ENCODE peak calls at places on chromosomes 5 and 9, in ten cellular contexts. One of them, this sample, is unnamed.

GRCh38 chr5:68405026-68405684 is 189.6 kb downstream of the PIK3R1 start:
- DNase-seq in HepG2: no peak
- DNase-seq in endodermal cell: no peak
- DNase-seq in CD4-positive, alpha-beta T cell: no peak
- DNase-seq in H9: no peak
- DNase-seq in right atrium auricular region: no peak
- DNase-seq in astrocyte: no peak
- DNase-seq in nephron progenitor cell: no peak
- DNase-seq in progenitor cell of endocrine pancreas: no peak
- DNase-seq in OCI-LY7: no peak
- DNase-seq in this sample: no peak

GRCh38 chr9:123955637-123956036 is 25.7 kb upstream of the DENND1A start:
- DNase-seq in progenitor cell of endocrine pancreas: no peak
- DNase-seq in OCI-LY7: no peak
- DNase-seq in astrocyte: no peak
- DNase-seq in right atrium auricular region: no peak
- DNase-seq in CD4-positive, alpha-beta T cell: no peak
- DNase-seq in nephron progenitor cell: no peak
- DNase-seq in HepG2: no peak
- DNase-seq in endodermal cell: no peak
- DNase-seq in H9: no peak
- DNase-seq in this sample: no peak

GRCh38 chr5:31757813-31758212 is 118.9 kb downstream of the PDZD2 start:
- DNase-seq in HepG2: no peak
- DNase-seq in H9: no peak
- DNase-seq in nephron progenitor cell: peak; percentile 29
- DNase-seq in OCI-LY7: no peak
- DNase-seq in right atrium auricular region: no peak
- DNase-seq in endodermal cell: no peak
- DNase-seq in CD4-positive, alpha-beta T cell: no peak
- DNase-seq in progenitor cell of endocrine pancreas: no peak
- DNase-seq in astrocyte: no peak
- DNase-seq in this sample: no peak

GRCh38 chr5:150511641-150512367 is 3.9 kb downstream of the NDST1 start:
- DNase-seq in astrocyte: peak; percentile 77
- DNase-seq in OCI-LY7: no peak
- DNase-seq in CD4-positive, alpha-beta T cell: no peak
- DNase-seq in progenitor cell of endocrine pancreas: no peak
- DNase-seq in nephron progenitor cell: peak; percentile 43
- DNase-seq in H9: no peak
- DNase-seq in endodermal cell: peak; percentile 84
- DNase-seq in right atrium auricular region: no peak
- DNase-seq in HepG2: no peak
- DNase-seq in this sample: no peak

GRCh38 chr9:18189876-18190670 is 283.9 kb upstream of the ADAMTSL1 start:
- DNase-seq in H9: no peak
- DNase-seq in astrocyte: no peak
- DNase-seq in nephron progenitor cell: no peak
- DNase-seq in progenitor cell of endocrine pancreas: no peak
- DNase-seq in HepG2: no peak
- DNase-seq in endodermal cell: no peak
- DNase-seq in OCI-LY7: no peak
- DNase-seq in right atrium auricular region: no peak
- DNase-seq in CD4-positive, alpha-beta T cell: no peak
- DNase-seq in this sample: no peak

GRCh38 chr9:97425336-97425991 is 13.6 kb downstream of the TDRD7 start:
- DNase-seq in right atrium auricular region: no peak
- DNase-seq in astrocyte: no peak
- DNase-seq in HepG2: no peak
- DNase-seq in nephron progenitor cell: no peak
- DNase-seq in endodermal cell: no peak
- DNase-seq in progenitor cell of endocrine pancreas: no peak
- DNase-seq in CD4-positive, alpha-beta T cell: no peak
- DNase-seq in OCI-LY7: no peak
- DNase-seq in H9: no peak
- DNase-seq in this sample: no peak

GRCh38 chr5:107215581-107215980 is 455.2 kb downstream of the EFNA5 start:
- DNase-seq in astrocyte: no peak
- DNase-seq in endodermal cell: no peak
- DNase-seq in CD4-positive, alpha-beta T cell: no peak
- DNase-seq in progenitor cell of endocrine pancreas: no peak
- DNase-seq in nephron progenitor cell: no peak
- DNase-seq in H9: no peak
- DNase-seq in right atrium auricular region: no peak
- DNase-seq in HepG2: no peak
- DNase-seq in OCI-LY7: no peak
- DNase-seq in this sample: no peak

GRCh38 chr9:134338394-134339182 is 12.3 kb downstream of the RXRA start:
- DNase-seq in CD4-positive, alpha-beta T cell: no peak
- DNase-seq in HepG2: no peak
- DNase-seq in H9: no peak
- DNase-seq in progenitor cell of endocrine pancreas: no peak
- DNase-seq in OCI-LY7: no peak
- DNase-seq in endodermal cell: no peak
- DNase-seq in astrocyte: no peak
- DNase-seq in right atrium auricular region: no peak
- DNase-seq in nephron progenitor cell: peak; percentile 49
- DNase-seq in this sample: no peak

GRCh38 chr9:128026255-128027165 is 40.6 kb downstream of the NAIF1 start:
- DNase-seq in endodermal cell: no peak
- DNase-seq in H9: no peak
- DNase-seq in right atrium auricular region: no peak
- DNase-seq in progenitor cell of endocrine pancreas: no peak
- DNase-seq in OCI-LY7: peak; percentile 92
- DNase-seq in HepG2: no peak
- DNase-seq in nephron progenitor cell: peak; percentile 13
- DNase-seq in CD4-positive, alpha-beta T cell: peak; percentile 84
- DNase-seq in astrocyte: no peak
- DNase-seq in this sample: no peak

GRCh38 chr5:142313693-142314092 is 11.1 kb downstream of the SPRY4 start:
- DNase-seq in nephron progenitor cell: no peak
- DNase-seq in HepG2: no peak
- DNase-seq in right atrium auricular region: no peak
- DNase-seq in endodermal cell: no peak
- DNase-seq in astrocyte: no peak
- DNase-seq in CD4-positive, alpha-beta T cell: no peak
- DNase-seq in progenitor cell of endocrine pancreas: no peak
- DNase-seq in H9: no peak
- DNase-seq in OCI-LY7: no peak
- DNase-seq in this sample: no peak

GRCh38 chr5:72956324-72957140 is 691 bp downstream of the FCHO2 start:
- DNase-seq in right atrium auricular region: no peak
- DNase-seq in nephron progenitor cell: peak; percentile 69
- DNase-seq in endodermal cell: peak; percentile 76
- DNase-seq in H9: peak; percentile 39
- DNase-seq in astrocyte: peak; percentile 62
- DNase-seq in OCI-LY7: peak; percentile 56
- DNase-seq in progenitor cell of endocrine pancreas: peak; percentile 38
- DNase-seq in HepG2: peak; percentile 29
- DNase-seq in CD4-positive, alpha-beta T cell: no peak
- DNase-seq in this sample: peak; percentile 55

GRCh38 chr5:74035521-74035937 is 409.5 kb downstream of the ARHGEF28 start:
- DNase-seq in H9: peak; percentile 46
- DNase-seq in astrocyte: peak; percentile 70
- DNase-seq in nephron progenitor cell: peak; percentile 17
- DNase-seq in CD4-positive, alpha-beta T cell: no peak
- DNase-seq in endodermal cell: peak; percentile 72
- DNase-seq in HepG2: peak; percentile 49
- DNase-seq in OCI-LY7: peak; percentile 35
- DNase-seq in progenitor cell of endocrine pancreas: no peak
- DNase-seq in right atrium auricular region: no peak
- DNase-seq in this sample: no peak

DNA sequence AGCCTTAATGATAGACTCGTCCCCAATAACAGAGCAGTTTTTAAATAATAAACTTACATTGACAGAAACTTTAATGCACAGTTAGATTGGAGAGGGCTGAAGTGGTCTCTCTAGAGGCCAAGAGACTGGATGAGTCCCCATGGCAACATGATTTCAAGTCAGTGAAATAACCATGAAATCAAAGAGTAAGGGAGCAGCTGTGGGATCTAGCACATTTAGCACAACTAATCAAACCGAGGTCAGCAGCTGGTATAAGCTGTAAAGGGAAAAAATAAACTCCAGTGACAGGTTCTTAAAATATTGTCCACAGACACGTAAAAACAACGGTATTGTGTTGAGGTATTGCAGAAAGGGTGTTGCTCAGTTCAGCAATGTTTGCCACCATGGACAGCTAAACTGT is 916.6 kb downstream of the DNAH5 start:
- DNase-seq in H9: no peak
- DNase-seq in astrocyte: no peak
- DNase-seq in HepG2: no peak
- DNase-seq in progenitor cell of endocrine pancreas: no peak
- DNase-seq in CD4-positive, alpha-beta T cell: no peak
- DNase-seq in right atrium auricular region: no peak
- DNase-seq in nephron progenitor cell: no peak
- DNase-seq in OCI-LY7: no peak
- DNase-seq in endodermal cell: no peak
- DNase-seq in this sample: no peak
- TF ChIP-seq CTCF in H9: no peak
- TF ChIP-seq CTCF in astrocyte: no peak
- TF ChIP-seq CTCF in HepG2: no peak
- TF ChIP-seq CTCF in progenitor cell of endocrine pancreas: no peak
- TF ChIP-seq CTCF in CD4-positive, alpha-beta T cell: no peak
- TF ChIP-seq CTCF in right atrium auricular region: no peak
- TF ChIP-seq CTCF in nephron progenitor cell: no peak
- TF ChIP-seq CTCF in OCI-LY7: no peak
- TF ChIP-seq CTCF in endodermal cell: no peak
- TF ChIP-seq CTCF in this sample: no peak

DNA sequence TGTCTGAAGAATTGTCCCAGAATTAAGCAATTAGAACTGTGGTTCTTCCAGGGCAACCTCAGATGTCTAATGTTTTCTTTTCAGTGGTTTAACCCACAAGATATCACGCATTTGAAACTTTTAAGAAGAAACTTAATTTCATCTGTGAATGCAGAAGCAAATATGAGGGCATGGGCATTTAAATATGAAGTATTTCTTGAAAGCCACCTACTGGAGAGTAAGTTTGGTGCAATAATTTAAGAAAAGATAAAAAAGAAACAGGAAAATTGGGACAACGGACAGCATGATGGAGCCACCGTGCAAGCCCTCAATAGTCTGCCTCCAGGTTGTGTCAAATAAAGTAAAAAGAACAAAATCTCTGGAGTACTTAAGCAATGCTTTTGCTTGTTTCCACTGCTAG is 1.2 kb upstream of the CAPSL start:
- DNase-seq in astrocyte: no peak
- DNase-seq in progenitor cell of endocrine pancreas: no peak
- DNase-seq in HepG2: no peak
- DNase-seq in right atrium auricular region: no peak
- DNase-seq in CD4-positive, alpha-beta T cell: no peak
- DNase-seq in OCI-LY7: no peak
- DNase-seq in endodermal cell: no peak
- DNase-seq in H9: no peak
- DNase-seq in nephron progenitor cell: no peak
- DNase-seq in this sample: no peak
- TF ChIP-seq CTCF in astrocyte: peak; percentile 11
- TF ChIP-seq CTCF in progenitor cell of endocrine pancreas: peak; percentile 27
- TF ChIP-seq CTCF in HepG2: no peak
- TF ChIP-seq CTCF in right atrium auricular region: no peak
- TF ChIP-seq CTCF in CD4-positive, alpha-beta T cell: no peak
- TF ChIP-seq CTCF in OCI-LY7: peak; percentile 61
- TF ChIP-seq CTCF in endodermal cell: peak; percentile 18
- TF ChIP-seq CTCF in H9: peak; percentile 21
- TF ChIP-seq CTCF in nephron progenitor cell: no peak
- TF ChIP-seq CTCF in this sample: peak; percentile 49

GRCh38 chr9:109411069-109411761 is 86.9 kb downstream of the PTPN3 start:
- DNase-seq in nephron progenitor cell: no peak
- DNase-seq in endodermal cell: no peak
- DNase-seq in OCI-LY7: no peak
- DNase-seq in H9: no peak
- DNase-seq in astrocyte: no peak
- DNase-seq in progenitor cell of endocrine pancreas: no peak
- DNase-seq in CD4-positive, alpha-beta T cell: no peak
- DNase-seq in right atrium auricular region: no peak
- DNase-seq in HepG2: no peak
- DNase-seq in this sample: no peak

GRCh38 chr9:109411818-109412352 is 86.2 kb downstream of the PTPN3 start:
- DNase-seq in nephron progenitor cell: no peak
- DNase-seq in H9: no peak
- DNase-seq in right atrium auricular region: no peak
- DNase-seq in endodermal cell: peak; percentile 75
- DNase-seq in astrocyte: peak; percentile 27
- DNase-seq in OCI-LY7: peak; percentile 51
- DNase-seq in HepG2: no peak
- DNase-seq in CD4-positive, alpha-beta T cell: no peak
- DNase-seq in progenitor cell of endocrine pancreas: no peak
- DNase-seq in this sample: no peak

GRCh38 chr9:109414125-109414785 is 83.9 kb downstream of the PTPN3 start:
- DNase-seq in H9: peak; percentile 54
- DNase-seq in astrocyte: no peak
- DNase-seq in endodermal cell: peak; percentile 75
- DNase-seq in HepG2: no peak
- DNase-seq in CD4-positive, alpha-beta T cell: no peak
- DNase-seq in OCI-LY7: no peak
- DNase-seq in right atrium auricular region: no peak
- DNase-seq in progenitor cell of endocrine pancreas: no peak
- DNase-seq in nephron progenitor cell: no peak
- DNase-seq in this sample: no peak

GRCh38 chr9:109408759-109409462 is 88.1 kb upstream of the EPB41L4B start:
- DNase-seq in nephron progenitor cell: no peak
- DNase-seq in H9: no peak
- DNase-seq in CD4-positive, alpha-beta T cell: no peak
- DNase-seq in OCI-LY7: no peak
- DNase-seq in progenitor cell of endocrine pancreas: no peak
- DNase-seq in HepG2: no peak
- DNase-seq in endodermal cell: no peak
- DNase-seq in right atrium auricular region: no peak
- DNase-seq in astrocyte: no peak
- DNase-seq in this sample: peak; percentile 74

DNA sequence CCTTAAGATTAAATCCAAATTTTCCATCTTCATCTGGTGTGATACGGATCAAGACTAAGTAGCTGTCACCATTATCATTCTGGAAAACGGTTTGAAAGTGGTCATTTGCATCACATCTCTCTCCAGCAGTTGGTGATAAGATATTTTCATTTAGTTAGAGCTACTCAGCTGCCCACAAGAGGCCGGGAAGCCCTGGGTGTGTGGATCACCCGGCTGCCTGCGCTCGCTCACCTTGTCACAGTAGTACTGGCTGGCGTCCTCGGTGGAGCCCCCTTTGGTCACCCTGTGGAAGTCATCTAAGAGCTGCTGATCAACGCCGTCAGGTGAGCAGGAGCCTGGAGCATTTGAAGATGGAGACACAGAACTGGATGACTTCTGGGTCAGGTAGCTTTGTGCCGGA is 88.1 kb downstream of the PTPN3 start:
- DNase-seq in H9: peak; percentile 92
- DNase-seq in OCI-LY7: no peak
- DNase-seq in nephron progenitor cell: peak; percentile 30
- DNase-seq in endodermal cell: peak; percentile 94
- DNase-seq in HepG2: no peak
- DNase-seq in right atrium auricular region: no peak
- DNase-seq in CD4-positive, alpha-beta T cell: no peak
- DNase-seq in astrocyte: no peak
- DNase-seq in progenitor cell of endocrine pancreas: peak; percentile 24
- DNase-seq in this sample: peak; percentile 60
- TF ChIP-seq CTCF in H9: peak; percentile 73
- TF ChIP-seq CTCF in OCI-LY7: peak; percentile 55
- TF ChIP-seq CTCF in nephron progenitor cell: peak; percentile 32
- TF ChIP-seq CTCF in endodermal cell: peak; percentile 81
- TF ChIP-seq CTCF in HepG2: no peak
- TF ChIP-seq CTCF in right atrium auricular region: no peak
- TF ChIP-seq CTCF in CD4-positive, alpha-beta T cell: no peak
- TF ChIP-seq CTCF in astrocyte: no peak
- TF ChIP-seq CTCF in progenitor cell of endocrine pancreas: peak; percentile 51
- TF ChIP-seq CTCF in this sample: peak; percentile 49

GRCh38 chr5:95284512-95285405 is at the start of gene MCTP1:
- DNase-seq in HepG2: no peak
- DNase-seq in nephron progenitor cell: peak; percentile 67
- DNase-seq in H9: peak; percentile 66
- DNase-seq in CD4-positive, alpha-beta T cell: no peak
- DNase-seq in endodermal cell: peak; percentile 86
- DNase-seq in OCI-LY7: no peak
- DNase-seq in astrocyte: peak; percentile 1
- DNase-seq in right atrium auricular region: no peak
- DNase-seq in progenitor cell of endocrine pancreas: peak; percentile 50
- DNase-seq in this sample: peak; percentile 63
- TF ChIP-seq CTCF in HepG2: peak; percentile 20
- TF ChIP-seq CTCF in nephron progenitor cell: no peak
- TF ChIP-seq CTCF in H9: no peak
- TF ChIP-seq CTCF in CD4-positive, alpha-beta T cell: no peak
- TF ChIP-seq CTCF in endodermal cell: no peak
- TF ChIP-seq CTCF in OCI-LY7: no peak
- TF ChIP-seq CTCF in astrocyte: no peak
- TF ChIP-seq CTCF in right atrium auricular region: no peak
- TF ChIP-seq CTCF in progenitor cell of endocrine pancreas: no peak
- TF ChIP-seq CTCF in this sample: no peak